ENCODE peak calls at places on chromosome 16, in eight cellular contexts. One of them, this sample, is unnamed.

GRCh38 chr16:17724242-17724898 is 253.6 kb upstream of the XYLT1 start:
- DNase-seq in SJSA1: no peak
- DNase-seq in SW 1271: no peak
- DNase-seq in stomach: no peak
- DNase-seq in stimulated activated CD8-positive, alpha-beta memory T cell treated with anti-CD3 and anti-CD28 coated beads, Interleukin-2, amount 100 ng/mL, for 48 hours: no peak
- DNase-seq in WTC11: no peak
- DNase-seq in NCI-H1436: no peak
- DNase-seq in Panc1: no peak
- DNase-seq in this sample: no peak

GRCh38 chr16:85615852-85616607 is 2.9 kb downstream of the GSE1 start:
- DNase-seq in SJSA1: peak
- DNase-seq in SW 1271: peak
- DNase-seq in stomach: peak
- DNase-seq in stimulated activated CD8-positive, alpha-beta memory T cell treated with anti-CD3 and anti-CD28 coated beads, Interleukin-2, amount 100 ng/mL, for 48 hours: peak
- DNase-seq in WTC11: peak
- DNase-seq in NCI-H1436: peak
- DNase-seq in Panc1: no peak
- DNase-seq in this sample: peak

GRCh38 chr16:22623351-22623781 is 112.7 kb downstream of the NPIPB5 start:
- DNase-seq in SJSA1: no peak
- DNase-seq in SW 1271: no peak
- DNase-seq in stomach: no peak
- DNase-seq in stimulated activated CD8-positive, alpha-beta memory T cell treated with anti-CD3 and anti-CD28 coated beads, Interleukin-2, amount 100 ng/mL, for 48 hours: no peak
- DNase-seq in WTC11: no peak
- DNase-seq in NCI-H1436: no peak
- DNase-seq in Panc1: no peak
- DNase-seq in this sample: no peak

GRCh38 chr16:30416624-30417298 is 9.4 kb downstream of the ZNF771 start:
- DNase-seq in SJSA1: no peak
- DNase-seq in SW 1271: no peak
- DNase-seq in stomach: no peak
- DNase-seq in stimulated activated CD8-positive, alpha-beta memory T cell treated with anti-CD3 and anti-CD28 coated beads, Interleukin-2, amount 100 ng/mL, for 48 hours: no peak
- DNase-seq in WTC11: no peak
- DNase-seq in NCI-H1436: no peak
- DNase-seq in Panc1: no peak
- DNase-seq in this sample: peak

GRCh38 chr16:65415460-65415859 is 293.6 kb upstream of the CDH11 start:
- DNase-seq in SJSA1: no peak
- DNase-seq in SW 1271: no peak
- DNase-seq in stomach: no peak
- DNase-seq in stimulated activated CD8-positive, alpha-beta memory T cell treated with anti-CD3 and anti-CD28 coated beads, Interleukin-2, amount 100 ng/mL, for 48 hours: no peak
- DNase-seq in WTC11: no peak
- DNase-seq in NCI-H1436: no peak
- DNase-seq in Panc1: no peak
- DNase-seq in this sample: peak

GRCh38 chr16:69329369-69330285 is 761 bp downstream of the PDF start:
- DNase-seq in SJSA1: no peak
- DNase-seq in SW 1271: no peak
- DNase-seq in stomach: no peak
- DNase-seq in stimulated activated CD8-positive, alpha-beta memory T cell treated with anti-CD3 and anti-CD28 coated beads, Interleukin-2, amount 100 ng/mL, for 48 hours: no peak
- DNase-seq in WTC11: peak
- DNase-seq in NCI-H1436: no peak
- DNase-seq in Panc1: no peak
- DNase-seq in this sample: peak

GRCh38 chr16:67268136-67268579 is 11.2 kb upstream of the PLEKHG4 start:
- DNase-seq in SJSA1: peak
- DNase-seq in SW 1271: peak
- DNase-seq in stomach: peak
- DNase-seq in stimulated activated CD8-positive, alpha-beta memory T cell treated with anti-CD3 and anti-CD28 coated beads, Interleukin-2, amount 100 ng/mL, for 48 hours: no peak
- DNase-seq in WTC11: no peak
- DNase-seq in NCI-H1436: no peak
- DNase-seq in Panc1: no peak
- DNase-seq in this sample: peak

GRCh38 chr16:31148281-31148728 is 1.6 kb downstream of the PRSS36 start:
- DNase-seq in SJSA1: no peak
- DNase-seq in SW 1271: no peak
- DNase-seq in stomach: peak
- DNase-seq in stimulated activated CD8-positive, alpha-beta memory T cell treated with anti-CD3 and anti-CD28 coated beads, Interleukin-2, amount 100 ng/mL, for 48 hours: no peak
- DNase-seq in WTC11: peak
- DNase-seq in NCI-H1436: no peak
- DNase-seq in Panc1: no peak
- DNase-seq in this sample: no peak

GRCh38 chr16:88723507-88723887 is 17.2 kb downstream of the CTU2 start:
- DNase-seq in SJSA1: no peak
- DNase-seq in SW 1271: no peak
- DNase-seq in stomach: no peak
- DNase-seq in stimulated activated CD8-positive, alpha-beta memory T cell treated with anti-CD3 and anti-CD28 coated beads, Interleukin-2, amount 100 ng/mL, for 48 hours: no peak
- DNase-seq in WTC11: no peak
- DNase-seq in NCI-H1436: no peak
- DNase-seq in Panc1: no peak
- DNase-seq in this sample: no peak

GRCh38 chr16:17070882-17071592 is 399.7 kb downstream of the XYLT1 start:
- DNase-seq in SJSA1: no peak
- DNase-seq in SW 1271: no peak
- DNase-seq in stomach: peak
- DNase-seq in stimulated activated CD8-positive, alpha-beta memory T cell treated with anti-CD3 and anti-CD28 coated beads, Interleukin-2, amount 100 ng/mL, for 48 hours: peak
- DNase-seq in WTC11: peak
- DNase-seq in NCI-H1436: peak
- DNase-seq in Panc1: no peak
- DNase-seq in this sample: peak

GRCh38 chr16:12546918-12547607 is 256.6 kb downstream of the CPPED1 start:
- DNase-seq in SJSA1: no peak
- DNase-seq in SW 1271: no peak
- DNase-seq in stomach: no peak
- DNase-seq in stimulated activated CD8-positive, alpha-beta memory T cell treated with anti-CD3 and anti-CD28 coated beads, Interleukin-2, amount 100 ng/mL, for 48 hours: no peak
- DNase-seq in WTC11: no peak
- DNase-seq in NCI-H1436: no peak
- DNase-seq in Panc1: no peak
- DNase-seq in this sample: no peak

GRCh38 chr16:19844945-19845641 is 39.6 kb downstream of the GPRC5B start:
- DNase-seq in SJSA1: peak
- DNase-seq in SW 1271: no peak
- DNase-seq in stomach: no peak
- DNase-seq in stimulated activated CD8-positive, alpha-beta memory T cell treated with anti-CD3 and anti-CD28 coated beads, Interleukin-2, amount 100 ng/mL, for 48 hours: no peak
- DNase-seq in WTC11: no peak
- DNase-seq in NCI-H1436: no peak
- DNase-seq in Panc1: peak
- DNase-seq in this sample: no peak

GRCh38 chr16:85557083-85557975 is 55.8 kb upstream of the GSE1 start:
- DNase-seq in SJSA1: no peak
- DNase-seq in SW 1271: peak
- DNase-seq in stomach: no peak
- DNase-seq in stimulated activated CD8-positive, alpha-beta memory T cell treated with anti-CD3 and anti-CD28 coated beads, Interleukin-2, amount 100 ng/mL, for 48 hours: peak
- DNase-seq in WTC11: no peak
- DNase-seq in NCI-H1436: no peak
- DNase-seq in Panc1: no peak
- DNase-seq in this sample: no peak

GRCh38 chr16:69179255-69180010 is 7.5 kb upstream of the SNTB2 start:
- DNase-seq in SJSA1: no peak
- DNase-seq in SW 1271: peak
- DNase-seq in stomach: peak
- DNase-seq in stimulated activated CD8-positive, alpha-beta memory T cell treated with anti-CD3 and anti-CD28 coated beads, Interleukin-2, amount 100 ng/mL, for 48 hours: no peak
- DNase-seq in WTC11: no peak
- DNase-seq in NCI-H1436: no peak
- DNase-seq in Panc1: no peak
- DNase-seq in this sample: no peak

This sample was measured in mesendoderm.